ENCODE peak calls at places on chromosomes 3 and 15, in seven cellular contexts. D is HEK293T, K is nucleus accumbens, Z is D341Med, P is NCI-H460, O is NCI-H1436, Y is aorta. X is an unnamed sample.

GRCh38 chr3:197926418-197926817 is 23.6 kb upstream of the RPL35A start:
- DNase-seq in K (no peak), P (no peak), D (peak), Y (no peak), O (no peak), Z (peak), X (no peak)

GRCh38 chr3:114079761-114080160 is 23.2 kb downstream of the QTRT2 start:
- DNase-seq in P (no peak), Y (no peak), Z (no peak), K (no peak), D (no peak), O (no peak), X (no peak)

GRCh38 chr3:47476644-47477199 is 981 bp upstream of the SCAP start:
- DNase-seq in P (no peak), K (no peak), Z (no peak), O (no peak), Y (no peak), D (no peak), X (no peak)

GRCh38 chr3:129632977-129633376 is 26.5 kb upstream of the PLXND1 start:
- DNase-seq in Y (no peak), Z (peak), P (no peak), D (no peak), O (no peak), K (no peak), X (no peak)

GRCh38 chr3:134359121-134360010 is 14.9 kb downstream of the AMOTL2 start:
- DNase-seq in K (no peak), Y (peak), O (no peak), Z (no peak), P (no peak), D (no peak), X (peak)

GRCh38 chr3:134803051-134803505 is 8.0 kb downstream of the EPHB1 start:
- DNase-seq in Z (no peak), P (no peak), Y (no peak), K (no peak), D (no peak), O (no peak), X (no peak)

GRCh38 chr15:66564136-66565041 is 1.4 kb downstream of the LCTL start:
- DNase-seq in D (no peak), Z (no peak), P (no peak), Y (no peak), K (no peak), O (no peak), X (peak)

GRCh38 chr15:39597751-39598185 is 16.9 kb downstream of the THBS1 start:
- DNase-seq in P (no peak), Z (no peak), O (no peak), D (no peak), K (no peak), Y (no peak), X (peak)

GRCh38 chr3:126934149-126934548 is 48.8 kb upstream of the PLXNA1 start:
- DNase-seq in O (no peak), Z (no peak), D (no peak), P (no peak), Y (no peak), K (no peak), X (peak)

GRCh38 chr3:196219194-196219969 is 3.0 kb downstream of the SLC51A start:
- DNase-seq in Y (peak), K (peak), D (no peak), O (peak), P (no peak), Z (peak), X (peak)

GRCh38 chr3:65963787-65964707 is 74.7 kb downstream of the MAGI1 start:
- DNase-seq in D (no peak), K (no peak), Y (no peak), Z (no peak), O (no peak), P (no peak), X (no peak)

GRCh38 chr3:53798144-53798543 is 48.1 kb downstream of the CHDH start:
- DNase-seq in D (no peak), P (no peak), Y (no peak), O (no peak), K (no peak), Z (no peak), X (no peak)

GRCh38 chr15:29106551-29107290 is 162.9 kb downstream of the NSMCE3 start:
- DNase-seq in D (no peak), K (no peak), Y (peak), P (no peak), Z (no peak), O (no peak), X (no peak)

GRCh38 chr15:80581976-80582375 is 113.1 kb upstream of the ABHD17C start:
- DNase-seq in P (no peak), Y (no peak), Z (no peak), D (no peak), K (no peak), O (no peak), X (no peak)

GRCh38 chr15:68816795-68817303 is 3.8 kb downstream of the ANP32A start:
- DNase-seq in D (no peak), P (no peak), Y (no peak), O (no peak), Z (no peak), K (no peak), X (no peak)

GRCh38 chr15:62110000-62110851 is 43.4 kb downstream of the C2CD4A start:
- DNase-seq in Y (no peak), K (no peak), D (no peak), Z (peak), O (no peak), P (no peak), X (no peak)

GRCh38 chr15:45126535-45127158 is 3.0 kb downstream of the DUOXA1 start:
- DNase-seq in Y (no peak), D (peak), P (peak), Z (peak), O (peak), K (no peak), X (no peak)

GRCh38 chr3:150736903-150737832 is 25.8 kb downstream of the SIAH2 start:
- DNase-seq in P (no peak), O (no peak), Z (peak), K (no peak), D (no peak), Y (no peak), X (no peak)

GRCh38 chr3:44464509-44464908 is 13.0 kb downstream of the ZNF445 start:
- DNase-seq in Y (no peak), D (no peak), K (no peak), Z (no peak), O (no peak), P (no peak), X (no peak)

GRCh38 chr3:17258823-17259436 is 374.2 kb downstream of the PLCL2 start:
- DNase-seq in Z (peak), P (peak), Y (no peak), D (peak), O (peak), K (no peak), X (no peak)

GRCh38 chr3:183980408-183980807 is 37.3 kb downstream of the ABCC5 start:
- DNase-seq in Y (no peak), P (no peak), Z (no peak), D (no peak), K (no peak), O (no peak), X (no peak)

GRCh38 chr3:194872669-194872977 is 186.9 kb downstream of the FAM43A start:
- DNase-seq in O (no peak), P (no peak), K (no peak), Y (no peak), Z (no peak), D (no peak), X (no peak)

X was measured in posterior vena cava.